ENCODE peak calls at places on chromosomes 3 and 15, in ten cellular contexts. E is right atrium auricular region, G is cardiac fibroblast, Q is NB4, Y is SK-N-SH, C is B cell, R is neural crest cell, O is neural progenitor cell, V is Peyer's patch, N is HepG2. U is an unnamed sample.

GRCh38 chr3:25493246-25493645 is 65.2 kb downstream of the RARB start:
- DNase-seq in E (no peak), G (no peak), Q (no peak), Y (no peak), C (no peak), R (no peak), O (no peak), V (no peak), N (no peak), U (no peak)

GRCh38 chr3:24628523-24629258 is 134.0 kb upstream of the THRB start:
- DNase-seq in E (no peak), G (no peak), Q (no peak), Y (no peak), C (no peak), R (no peak), O (no peak), V (no peak), N (no peak), U (no peak)

GRCh38 chr3:193879099-193879863 is 256.7 kb upstream of the HES1 start:
- DNase-seq in E (no peak), G (no peak), Q (peak), Y (no peak), C (no peak), R (no peak), O (no peak), V (no peak), N (no peak), U (no peak)

GRCh38 chr3:52774901-52775864 is 2.2 kb upstream of the ITIH1 start:
- DNase-seq in E (peak), G (no peak), Q (no peak), Y (peak), C (no peak), R (no peak), O (no peak), V (no peak), N (peak), U (no peak)

GRCh38 chr15:35738370-35738769 is 192.4 kb upstream of the DPH6 start:
- DNase-seq in E (no peak), G (peak), Q (no peak), Y (no peak), C (no peak), R (no peak), O (no peak), V (no peak), N (no peak), U (no peak)

GRCh38 chr3:104596551-104596950 is 770.2 kb upstream of the ALCAM start:
- DNase-seq in E (no peak), G (peak), Q (peak), Y (peak), C (no peak), R (peak), O (peak), V (no peak), N (peak), U (peak)

GRCh38 chr15:25793354-25794050 is 69.6 kb downstream of the ATP10A start:
- DNase-seq in E (no peak), G (no peak), Q (peak), Y (no peak), C (peak), R (no peak), O (no peak), V (peak), N (no peak), U (no peak)

GRCh38 chr15:98667521-98668179 is 19.3 kb downstream of the IGF1R start:
- DNase-seq in E (no peak), G (no peak), Q (no peak), Y (no peak), C (no peak), R (no peak), O (peak), V (no peak), N (no peak), U (no peak)

GRCh38 chr3:14522129-14522691 is 17.9 kb downstream of the GRIP2 start:
- DNase-seq in E (no peak), G (no peak), Q (no peak), Y (no peak), C (no peak), R (no peak), O (no peak), V (no peak), N (no peak), U (no peak)

GRCh38 chr3:85007195-85008094 is 48.7 kb downstream of the CADM2 start:
- DNase-seq in E (no peak), G (no peak), Q (peak), Y (no peak), C (no peak), R (no peak), O (no peak), V (no peak), N (peak), U (no peak)

GRCh38 chr3:33840179-33840578 is 41.7 kb downstream of the PDCD6IP start:
- DNase-seq in E (no peak), G (no peak), Q (no peak), Y (no peak), C (no peak), R (no peak), O (no peak), V (no peak), N (no peak), U (no peak)

GRCh38 chr3:194874783-194875182 is 189.1 kb downstream of the FAM43A start:
- DNase-seq in E (peak), G (no peak), Q (no peak), Y (no peak), C (no peak), R (no peak), O (no peak), V (peak), N (no peak), U (no peak)

GRCh38 chr15:28936481-28936881 is 50.7 kb downstream of the APBA2 start:
- DNase-seq in E (no peak), G (no peak), Q (no peak), Y (no peak), C (peak), R (no peak), O (no peak), V (no peak), N (no peak), U (no peak)

GRCh38 chr15:59461521-59461920 is 23.5 kb downstream of the FAM81A start:
- DNase-seq in E (no peak), G (no peak), Q (no peak), Y (no peak), C (no peak), R (no peak), O (no peak), V (no peak), N (no peak), U (no peak)

GRCh38 chr15:59453474-59454215 is 15.7 kb downstream of the FAM81A start:
- DNase-seq in E (no peak), G (no peak), Q (no peak), Y (no peak), C (no peak), R (no peak), O (no peak), V (no peak), N (no peak), U (no peak)

GRCh38 chr15:59456114-59456513 is 18.1 kb downstream of the FAM81A start:
- DNase-seq in E (no peak), G (no peak), Q (no peak), Y (no peak), C (no peak), R (no peak), O (no peak), V (no peak), N (no peak), U (no peak)

DNA sequence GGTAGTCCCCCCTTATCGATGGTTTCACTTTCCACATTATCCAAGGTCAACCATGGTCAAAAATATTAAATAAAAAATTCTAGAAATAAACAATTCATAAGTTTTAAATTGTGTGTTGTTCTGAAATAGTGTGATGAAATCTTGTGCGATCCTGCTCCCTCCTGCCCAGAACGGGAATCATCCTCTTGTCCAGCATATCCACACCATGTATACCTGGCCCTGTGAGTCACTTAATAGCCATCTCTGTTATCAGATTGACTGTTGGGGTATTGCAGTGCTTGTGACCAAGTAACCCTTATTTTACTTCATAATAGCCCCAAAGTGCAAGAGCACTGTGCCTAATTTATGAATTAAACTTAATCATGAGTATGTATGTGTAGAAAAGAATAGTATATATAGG is 19.1 kb downstream of the FAM81A start:
- DNase-seq in E (no peak), G (no peak), Q (no peak), Y (no peak), C (no peak), R (no peak), O (no peak), V (no peak), N (no peak), U (no peak)
- TF ChIP-seq CTCF in E (no peak), G (no peak), Q (no peak), Y (no peak), C (no peak), R (no peak), O (no peak), V (no peak), N (no peak), U (no peak)

GRCh38 chr3:63934041-63934440 is 21.9 kb upstream of the SCAANT1 start:
- DNase-seq in E (no peak), G (peak), Q (no peak), Y (no peak), C (no peak), R (no peak), O (peak), V (no peak), N (no peak), U (no peak)
- TF ChIP-seq CTCF in E (no peak), G (no peak), Q (no peak), Y (no peak), C (no peak), R (no peak), O (no peak), V (no peak), N (no peak), U (no peak)

DNA sequence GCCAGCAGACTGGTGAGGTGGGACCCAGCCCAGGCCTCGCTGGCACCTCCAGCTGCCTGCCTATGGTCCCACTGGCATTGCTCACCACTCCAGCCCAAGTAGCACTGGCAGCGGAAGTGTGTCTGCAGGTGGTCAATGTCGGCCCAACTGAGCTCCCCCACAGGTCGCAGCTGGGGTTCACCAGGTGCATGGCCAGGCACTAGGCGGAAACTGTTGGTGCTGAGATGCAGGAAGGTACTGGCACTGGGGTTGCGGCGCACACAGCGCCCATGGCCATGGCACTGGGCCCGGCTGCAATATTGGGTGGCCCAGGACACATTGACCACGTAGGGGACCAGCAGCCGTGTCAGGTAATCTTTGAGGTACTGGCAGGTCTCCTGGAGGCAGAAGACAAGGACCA is 4.4 kb downstream of the HYAL2 start:
- DNase-seq in E (no peak), G (no peak), Q (no peak), Y (no peak), C (no peak), R (no peak), O (no peak), V (no peak), N (no peak), U (no peak)
- TF ChIP-seq CTCF in E (no peak), G (no peak), Q (no peak), Y (no peak), C (no peak), R (no peak), O (no peak), V (no peak), N (no peak), U (no peak)

GRCh38 chr15:60618206-60618605 is 139.3 kb upstream of the ICE2 start:
- DNase-seq in E (no peak), G (no peak), Q (no peak), Y (no peak), C (no peak), R (no peak), O (no peak), V (no peak), N (no peak), U (no peak)

GRCh38 chr15:60614862-60615771 is 136.2 kb upstream of the ICE2 start:
- DNase-seq in E (no peak), G (no peak), Q (no peak), Y (no peak), C (no peak), R (no peak), O (peak), V (no peak), N (no peak), U (no peak)

GRCh38 chr15:60616628-60617027 is 137.7 kb upstream of the ICE2 start:
- DNase-seq in E (no peak), G (no peak), Q (no peak), Y (no peak), C (no peak), R (no peak), O (no peak), V (no peak), N (no peak), U (no peak)

GRCh38 chr15:60614028-60614427 is 135.1 kb upstream of the ICE2 start:
- DNase-seq in E (no peak), G (no peak), Q (no peak), Y (peak), C (no peak), R (no peak), O (no peak), V (no peak), N (no peak), U (no peak)

GRCh38 chr15:60616147-60616546 is 137.2 kb upstream of the ICE2 start:
- DNase-seq in E (no peak), G (no peak), Q (no peak), Y (no peak), C (no peak), R (no peak), O (no peak), V (no peak), N (no peak), U (no peak)
- TF ChIP-seq CTCF in E (no peak), G (no peak), Q (no peak), Y (no peak), C (no peak), R (no peak), O (no peak), V (no peak), N (no peak), U (no peak)

GRCh38 chr15:70264738-70265465 is 167.2 kb upstream of the TLE3 start:
- DNase-seq in E (no peak), G (no peak), Q (no peak), Y (no peak), C (no peak), R (no peak), O (no peak), V (no peak), N (no peak), U (no peak)

GRCh38 chr15:70264014-70264492 is 166.3 kb upstream of the TLE3 start:
- DNase-seq in E (no peak), G (peak), Q (peak), Y (peak), C (peak), R (peak), O (peak), V (peak), N (no peak), U (peak)

GRCh38 chr15:70266412-70267089 is 168.8 kb upstream of the TLE3 start:
- DNase-seq in E (peak), G (peak), Q (peak), Y (no peak), C (no peak), R (no peak), O (no peak), V (peak), N (no peak), U (no peak)

GRCh38 chr15:70265986-70266385 is 168.3 kb upstream of the TLE3 start:
- DNase-seq in E (no peak), G (no peak), Q (no peak), Y (no peak), C (no peak), R (no peak), O (no peak), V (no peak), N (no peak), U (no peak)

GRCh38 chr15:70265466-70265978 is 167.8 kb upstream of the TLE3 start:
- DNase-seq in E (no peak), G (no peak), Q (no peak), Y (no peak), C (no peak), R (no peak), O (no peak), V (no peak), N (no peak), U (no peak)
- TF ChIP-seq CTCF in E (peak), G (peak), Q (no peak), Y (no peak), C (no peak), R (peak), O (peak), V (no peak), N (peak), U (no peak)

DNA sequence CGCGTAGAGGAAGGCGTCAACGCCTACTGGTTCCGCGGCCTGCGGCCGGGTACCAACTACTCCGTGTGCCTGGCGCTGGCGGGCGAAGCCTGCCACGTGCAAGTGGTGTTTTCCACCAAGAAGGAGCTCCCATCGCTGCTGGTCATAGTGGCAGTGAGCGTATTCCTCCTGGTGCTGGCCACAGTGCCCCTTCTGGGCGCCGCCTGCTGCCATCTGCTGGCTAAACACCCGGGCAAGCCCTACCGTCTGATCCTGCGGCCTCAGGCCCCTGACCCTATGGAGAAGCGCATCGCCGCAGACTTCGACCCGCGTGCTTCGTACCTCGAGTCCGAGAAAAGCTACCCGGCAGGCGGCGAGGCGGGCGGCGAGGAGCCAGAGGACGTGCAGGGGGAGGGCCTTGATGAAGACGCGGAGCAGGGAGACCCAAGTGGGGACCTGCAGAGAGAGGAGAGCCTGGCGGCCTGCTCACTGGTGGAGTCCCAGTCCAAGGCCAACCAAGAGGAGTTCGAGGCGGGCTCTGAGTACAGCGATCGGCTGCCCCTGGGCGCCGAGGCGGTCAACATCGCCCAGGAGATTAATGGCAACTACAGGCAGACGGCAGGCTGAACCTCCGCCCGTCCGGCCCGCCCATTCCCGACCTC is 4.1 kb downstream of the ISLR2 start:
- DNase-seq in E (no peak), G (no peak), Q (peak), Y (no peak), C (no peak), R (peak), O (peak), V (no peak), N (no peak), U (peak)
- TF ChIP-seq CTCF in E (peak), G (peak), Q (peak), Y (peak), C (peak), R (peak), O (peak), V (no peak), N (peak), U (peak)

GRCh38 chr15:41862515-41863116 is 24.0 kb downstream of the PLA2G4B start:
- DNase-seq in E (no peak), G (no peak), Q (no peak), Y (no peak), C (no peak), R (no peak), O (no peak), V (no peak), N (peak), U (no peak)

GRCh38 chr15:41857316-41857715 is 18.7 kb downstream of the PLA2G4B start:
- DNase-seq in E (no peak), G (no peak), Q (no peak), Y (no peak), C (no peak), R (no peak), O (no peak), V (no peak), N (no peak), U (no peak)

GRCh38 chr15:41861736-41862356 is 23.2 kb downstream of the PLA2G4B start:
- DNase-seq in E (no peak), G (no peak), Q (no peak), Y (no peak), C (no peak), R (no peak), O (peak), V (no peak), N (no peak), U (no peak)

GRCh38 chr15:41858756-41859155 is 20.1 kb downstream of the PLA2G4B start:
- DNase-seq in E (no peak), G (no peak), Q (no peak), Y (no peak), C (no peak), R (no peak), O (no peak), V (no peak), N (no peak), U (no peak)

DNA sequence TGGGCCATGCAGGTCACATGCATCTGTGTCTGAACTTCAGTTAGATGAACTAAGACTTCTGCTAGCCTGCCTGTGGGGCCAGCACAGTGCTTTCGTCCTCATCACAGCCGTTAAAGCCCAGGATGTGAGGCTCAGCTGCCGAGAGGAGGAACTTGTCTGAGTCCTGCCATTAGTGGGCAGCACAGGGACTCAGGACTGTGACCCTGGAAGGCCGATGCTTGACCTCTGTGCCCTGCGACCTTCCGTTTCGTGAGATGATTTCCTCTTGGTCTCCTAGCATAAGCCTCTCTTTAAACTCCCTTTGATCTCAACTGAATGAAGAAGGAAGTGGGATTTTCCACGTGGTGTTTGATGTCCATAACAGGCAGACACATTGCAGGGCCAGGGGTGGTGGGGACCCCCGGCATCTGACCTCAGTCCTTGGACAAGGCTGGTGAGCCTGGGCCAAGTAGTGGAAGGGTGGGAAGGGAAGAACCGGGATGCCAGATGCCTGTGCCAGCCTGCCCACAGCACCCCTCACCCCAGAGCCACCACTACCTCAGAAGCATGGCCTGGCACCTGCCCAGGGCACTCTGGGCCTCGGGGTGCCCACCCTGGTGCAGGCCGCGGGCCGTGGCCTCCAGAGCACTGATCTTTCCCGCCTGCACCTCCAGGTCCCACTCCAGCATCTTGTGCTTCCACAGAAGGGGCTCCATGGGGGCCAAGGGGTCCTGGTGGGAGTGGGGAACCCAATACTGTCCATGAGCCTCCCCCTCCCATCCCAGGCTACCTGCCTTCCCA is 21.6 kb downstream of the PLA2G4B start:
- DNase-seq in E (no peak), G (no peak), Q (peak), Y (no peak), C (no peak), R (peak), O (peak), V (no peak), N (peak), U (peak)
- TF ChIP-seq CTCF in E (no peak), G (no peak), Q (no peak), Y (no peak), C (no peak), R (no peak), O (peak), V (no peak), N (peak), U (no peak)

DNA sequence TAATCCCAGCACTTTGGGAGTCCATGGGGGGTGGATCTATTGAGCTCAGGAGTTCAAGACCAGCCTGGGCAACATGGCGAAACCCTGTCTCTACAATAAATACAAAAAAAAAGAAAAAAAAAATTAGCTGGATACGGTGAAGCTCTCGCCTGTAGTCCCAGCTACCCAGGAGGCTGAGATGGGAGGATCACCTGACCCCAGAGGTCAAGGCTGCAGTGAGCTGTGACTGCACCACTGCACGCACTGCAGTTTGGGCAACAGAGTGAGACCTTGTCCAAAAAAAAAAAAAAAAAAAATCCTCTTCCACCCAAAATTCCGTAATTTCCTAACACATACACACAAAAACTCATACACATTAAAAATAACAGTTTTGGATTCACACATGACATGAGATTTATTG is 2.2 kb downstream of the ANO10 start:
- DNase-seq in E (no peak), G (no peak), Q (no peak), Y (no peak), C (no peak), R (no peak), O (no peak), V (no peak), N (no peak), U (peak)
- TF ChIP-seq CTCF in E (no peak), G (no peak), Q (no peak), Y (no peak), C (no peak), R (no peak), O (no peak), V (no peak), N (no peak), U (no peak)